ENCODE peak calls at places on chromosomes 3 and 15, in nine cellular contexts. One of them, this sample, is unnamed.

GRCh38 chr3:62940763-62941632 is 65.8 kb upstream of the CADPS start:
- DNase-seq in effector memory CD4-positive, alpha-beta T cell: no peak
- DNase-seq in breast epithelium: no peak
- DNase-seq in uterus: no peak
- DNase-seq in cardiac muscle cell: no peak
- DNase-seq in brain microvascular endothelial cell: no peak
- DNase-seq in pancreas: no peak
- DNase-seq in adrenal gland: no peak
- DNase-seq in Peyer's patch: no peak
- DNase-seq in this sample: no peak

GRCh38 chr3:168511428-168512014 is 415.8 kb upstream of the GOLIM4 start:
- DNase-seq in effector memory CD4-positive, alpha-beta T cell: no peak
- DNase-seq in breast epithelium: no peak
- DNase-seq in uterus: no peak
- DNase-seq in cardiac muscle cell: peak
- DNase-seq in brain microvascular endothelial cell: peak
- DNase-seq in pancreas: no peak
- DNase-seq in adrenal gland: no peak
- DNase-seq in Peyer's patch: no peak
- DNase-seq in this sample: no peak

GRCh38 chr3:120350431-120350941 is 1.3 kb upstream of the LRRC58 start:
- DNase-seq in effector memory CD4-positive, alpha-beta T cell: no peak
- DNase-seq in breast epithelium: no peak
- DNase-seq in uterus: peak
- DNase-seq in cardiac muscle cell: no peak
- DNase-seq in brain microvascular endothelial cell: no peak
- DNase-seq in pancreas: no peak
- DNase-seq in adrenal gland: peak
- DNase-seq in Peyer's patch: no peak
- DNase-seq in this sample: no peak

GRCh38 chr15:74924525-74924924 is 13.3 kb downstream of the COX5A start:
- DNase-seq in effector memory CD4-positive, alpha-beta T cell: no peak
- DNase-seq in breast epithelium: no peak
- DNase-seq in uterus: no peak
- DNase-seq in cardiac muscle cell: no peak
- DNase-seq in brain microvascular endothelial cell: no peak
- DNase-seq in pancreas: no peak
- DNase-seq in adrenal gland: no peak
- DNase-seq in Peyer's patch: no peak
- DNase-seq in this sample: no peak

GRCh38 chr3:196868297-196868661 is 559 bp downstream of the SENP5 start:
- DNase-seq in effector memory CD4-positive, alpha-beta T cell: no peak
- DNase-seq in breast epithelium: no peak
- DNase-seq in uterus: no peak
- DNase-seq in cardiac muscle cell: peak
- DNase-seq in brain microvascular endothelial cell: peak
- DNase-seq in pancreas: peak
- DNase-seq in adrenal gland: peak
- DNase-seq in Peyer's patch: no peak
- DNase-seq in this sample: peak

GRCh38 chr15:80188293-80188692 is 35.5 kb downstream of the FAH start:
- DNase-seq in effector memory CD4-positive, alpha-beta T cell: no peak
- DNase-seq in breast epithelium: no peak
- DNase-seq in uterus: no peak
- DNase-seq in cardiac muscle cell: no peak
- DNase-seq in brain microvascular endothelial cell: no peak
- DNase-seq in pancreas: no peak
- DNase-seq in adrenal gland: no peak
- DNase-seq in Peyer's patch: no peak
- DNase-seq in this sample: no peak

GRCh38 chr15:25248583-25249235 is 190.1 kb downstream of the UBE3A start:
- DNase-seq in effector memory CD4-positive, alpha-beta T cell: no peak
- DNase-seq in breast epithelium: peak
- DNase-seq in uterus: peak
- DNase-seq in cardiac muscle cell: no peak
- DNase-seq in brain microvascular endothelial cell: no peak
- DNase-seq in pancreas: peak
- DNase-seq in adrenal gland: no peak
- DNase-seq in Peyer's patch: peak
- DNase-seq in this sample: no peak

GRCh38 chr15:78928616-78929093 is 16.2 kb downstream of the CTSH start:
- DNase-seq in effector memory CD4-positive, alpha-beta T cell: no peak
- DNase-seq in breast epithelium: no peak
- DNase-seq in uterus: no peak
- DNase-seq in cardiac muscle cell: no peak
- DNase-seq in brain microvascular endothelial cell: no peak
- DNase-seq in pancreas: no peak
- DNase-seq in adrenal gland: no peak
- DNase-seq in Peyer's patch: no peak
- DNase-seq in this sample: no peak

GRCh38 chr3:77939726-77940125 is 899.8 kb downstream of the ROBO2 start:
- DNase-seq in effector memory CD4-positive, alpha-beta T cell: no peak
- DNase-seq in breast epithelium: no peak
- DNase-seq in uterus: no peak
- DNase-seq in cardiac muscle cell: no peak
- DNase-seq in brain microvascular endothelial cell: peak
- DNase-seq in pancreas: no peak
- DNase-seq in adrenal gland: no peak
- DNase-seq in Peyer's patch: no peak
- DNase-seq in this sample: no peak

GRCh38 chr3:32288819-32289218 is 50.3 kb downstream of the CMTM8 start:
- DNase-seq in effector memory CD4-positive, alpha-beta T cell: no peak
- DNase-seq in breast epithelium: no peak
- DNase-seq in uterus: no peak
- DNase-seq in cardiac muscle cell: no peak
- DNase-seq in brain microvascular endothelial cell: no peak
- DNase-seq in pancreas: no peak
- DNase-seq in adrenal gland: no peak
- DNase-seq in Peyer's patch: no peak
- DNase-seq in this sample: peak

GRCh38 chr3:194587438-194587931 is 45.7 kb downstream of the TMEM44 start:
- DNase-seq in effector memory CD4-positive, alpha-beta T cell: no peak
- DNase-seq in breast epithelium: no peak
- DNase-seq in uterus: no peak
- DNase-seq in cardiac muscle cell: no peak
- DNase-seq in brain microvascular endothelial cell: peak
- DNase-seq in pancreas: no peak
- DNase-seq in adrenal gland: peak
- DNase-seq in Peyer's patch: no peak
- DNase-seq in this sample: no peak

GRCh38 chr3:14110699-14111098 is 14.0 kb downstream of the CHCHD4 start:
- DNase-seq in effector memory CD4-positive, alpha-beta T cell: no peak
- DNase-seq in breast epithelium: no peak
- DNase-seq in uterus: no peak
- DNase-seq in cardiac muscle cell: no peak
- DNase-seq in brain microvascular endothelial cell: no peak
- DNase-seq in pancreas: no peak
- DNase-seq in adrenal gland: no peak
- DNase-seq in Peyer's patch: no peak
- DNase-seq in this sample: no peak

GRCh38 chr3:126781889-126782491 is 78.0 kb downstream of the CHCHD6 start:
- DNase-seq in effector memory CD4-positive, alpha-beta T cell: no peak
- DNase-seq in breast epithelium: no peak
- DNase-seq in uterus: no peak
- DNase-seq in cardiac muscle cell: peak
- DNase-seq in brain microvascular endothelial cell: peak
- DNase-seq in pancreas: no peak
- DNase-seq in adrenal gland: no peak
- DNase-seq in Peyer's patch: no peak
- DNase-seq in this sample: no peak

GRCh38 chr3:48002787-48003186 is 13.4 kb downstream of the MAP4 start:
- DNase-seq in effector memory CD4-positive, alpha-beta T cell: no peak
- DNase-seq in breast epithelium: no peak
- DNase-seq in uterus: no peak
- DNase-seq in cardiac muscle cell: no peak
- DNase-seq in brain microvascular endothelial cell: no peak
- DNase-seq in pancreas: no peak
- DNase-seq in adrenal gland: no peak
- DNase-seq in Peyer's patch: no peak
- DNase-seq in this sample: no peak

GRCh38 chr3:129596194-129597086 is 10.0 kb downstream of the PLXND1 start:
- DNase-seq in effector memory CD4-positive, alpha-beta T cell: no peak
- DNase-seq in breast epithelium: peak
- DNase-seq in uterus: peak
- DNase-seq in cardiac muscle cell: peak
- DNase-seq in brain microvascular endothelial cell: peak
- DNase-seq in pancreas: no peak
- DNase-seq in adrenal gland: peak
- DNase-seq in Peyer's patch: no peak
- DNase-seq in this sample: no peak

GRCh38 chr3:101518421-101518871 is 5.4 kb upstream of the SENP7 start:
- DNase-seq in effector memory CD4-positive, alpha-beta T cell: peak
- DNase-seq in breast epithelium: no peak
- DNase-seq in uterus: no peak
- DNase-seq in cardiac muscle cell: no peak
- DNase-seq in brain microvascular endothelial cell: no peak
- DNase-seq in pancreas: no peak
- DNase-seq in adrenal gland: no peak
- DNase-seq in Peyer's patch: no peak
- DNase-seq in this sample: peak

GRCh38 chr15:63436872-63437375 is 55.3 kb upstream of the CA12 start:
- DNase-seq in effector memory CD4-positive, alpha-beta T cell: peak
- DNase-seq in breast epithelium: peak
- DNase-seq in uterus: peak
- DNase-seq in cardiac muscle cell: peak
- DNase-seq in brain microvascular endothelial cell: peak
- DNase-seq in pancreas: peak
- DNase-seq in adrenal gland: peak
- DNase-seq in Peyer's patch: peak
- DNase-seq in this sample: peak

DNA sequence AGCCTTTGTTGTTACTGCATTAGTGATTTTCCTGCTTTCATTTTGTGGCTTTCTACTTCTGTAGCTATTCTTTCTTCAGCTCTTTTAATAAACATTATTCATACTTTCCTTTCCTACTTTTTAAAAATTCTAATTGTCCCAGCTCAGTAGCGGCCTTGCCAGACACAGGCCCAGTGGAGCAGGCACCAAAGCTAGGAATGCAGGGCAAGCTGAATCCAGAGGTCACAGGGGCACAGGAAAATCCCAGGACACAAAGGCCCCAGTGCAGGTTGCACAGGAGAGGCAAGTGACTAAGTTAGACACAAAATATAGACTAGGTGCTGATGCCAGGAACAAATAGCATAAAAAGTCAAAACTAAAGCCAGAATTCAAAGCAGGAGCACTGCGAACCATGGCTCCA is 49.0 kb upstream of the CCDC80 start:
- DNase-seq in effector memory CD4-positive, alpha-beta T cell: no peak
- DNase-seq in breast epithelium: no peak
- DNase-seq in uterus: no peak
- DNase-seq in cardiac muscle cell: no peak
- DNase-seq in brain microvascular endothelial cell: no peak
- DNase-seq in pancreas: no peak
- DNase-seq in adrenal gland: no peak
- DNase-seq in Peyer's patch: no peak
- DNase-seq in this sample: no peak
- H3K27ac ChIP-seq in effector memory CD4-positive, alpha-beta T cell: no peak
- H3K27ac ChIP-seq in breast epithelium: no peak
- H3K27ac ChIP-seq in uterus: no peak
- H3K27ac ChIP-seq in cardiac muscle cell: no peak
- H3K27ac ChIP-seq in brain microvascular endothelial cell: no peak
- H3K27ac ChIP-seq in pancreas: no peak
- H3K27ac ChIP-seq in adrenal gland: no peak
- H3K27ac ChIP-seq in Peyer's patch: no peak
- H3K27ac ChIP-seq in this sample: no peak

DNA sequence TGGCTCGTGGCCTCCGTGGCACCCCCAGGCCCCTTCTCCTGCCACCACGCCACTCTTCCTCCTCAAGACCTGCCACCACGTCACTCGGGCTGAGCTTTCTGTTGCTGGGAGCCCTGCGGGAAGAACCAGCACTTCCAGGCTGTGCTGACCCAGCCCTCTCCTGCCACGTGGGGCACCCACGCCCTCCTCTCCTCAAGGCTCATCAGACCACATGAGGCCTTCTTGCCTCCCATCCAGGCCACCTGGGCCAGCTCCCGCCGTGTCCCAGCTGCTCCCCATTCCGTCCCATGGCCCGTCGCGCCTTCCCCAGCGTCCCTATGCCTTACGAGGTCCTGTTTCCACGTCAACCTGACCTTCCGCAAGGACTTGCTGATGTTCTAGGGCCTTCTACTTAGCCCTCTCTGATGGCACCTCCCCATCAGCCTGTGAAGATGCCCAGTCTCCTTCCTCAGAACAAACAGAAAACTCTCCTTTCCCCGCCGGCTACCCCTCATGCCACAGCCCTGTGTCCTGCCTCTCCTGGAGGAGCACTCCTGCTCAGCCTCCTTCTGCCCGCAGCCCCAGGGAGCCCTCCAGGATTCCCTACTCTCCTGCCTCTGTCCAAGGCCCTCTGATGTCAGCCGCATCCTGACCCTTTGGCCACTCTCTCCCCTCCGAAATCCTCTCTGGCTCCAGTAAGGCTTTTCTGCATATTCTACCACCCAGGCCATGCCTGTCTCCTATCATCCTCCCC is 71.1 kb upstream of the BLM start:
- DNase-seq in effector memory CD4-positive, alpha-beta T cell: no peak
- DNase-seq in breast epithelium: no peak
- DNase-seq in uterus: no peak
- DNase-seq in cardiac muscle cell: no peak
- DNase-seq in brain microvascular endothelial cell: no peak
- DNase-seq in pancreas: no peak
- DNase-seq in adrenal gland: no peak
- DNase-seq in Peyer's patch: no peak
- DNase-seq in this sample: no peak
- H3K27ac ChIP-seq in effector memory CD4-positive, alpha-beta T cell: no peak
- H3K27ac ChIP-seq in breast epithelium: peak
- H3K27ac ChIP-seq in uterus: no peak
- H3K27ac ChIP-seq in cardiac muscle cell: no peak
- H3K27ac ChIP-seq in brain microvascular endothelial cell: no peak
- H3K27ac ChIP-seq in pancreas: no peak
- H3K27ac ChIP-seq in adrenal gland: no peak
- H3K27ac ChIP-seq in Peyer's patch: peak
- H3K27ac ChIP-seq in this sample: no peak

GRCh38 chr15:76973362-76973743 is 21.6 kb upstream of the PSTPIP1 start:
- DNase-seq in effector memory CD4-positive, alpha-beta T cell: peak
- DNase-seq in breast epithelium: no peak
- DNase-seq in uterus: no peak
- DNase-seq in cardiac muscle cell: peak
- DNase-seq in brain microvascular endothelial cell: no peak
- DNase-seq in pancreas: no peak
- DNase-seq in adrenal gland: no peak
- DNase-seq in Peyer's patch: no peak
- DNase-seq in this sample: peak
- H3K27ac ChIP-seq in effector memory CD4-positive, alpha-beta T cell: no peak
- H3K27ac ChIP-seq in breast epithelium: no peak
- H3K27ac ChIP-seq in uterus: peak
- H3K27ac ChIP-seq in cardiac muscle cell: no peak
- H3K27ac ChIP-seq in brain microvascular endothelial cell: no peak
- H3K27ac ChIP-seq in pancreas: no peak
- H3K27ac ChIP-seq in adrenal gland: no peak
- H3K27ac ChIP-seq in Peyer's patch: no peak
- H3K27ac ChIP-seq in this sample: no peak

GRCh38 chr3:124273651-124274050 is 281.7 kb upstream of the ROPN1 start:
- DNase-seq in effector memory CD4-positive, alpha-beta T cell: no peak
- DNase-seq in breast epithelium: no peak
- DNase-seq in uterus: no peak
- DNase-seq in cardiac muscle cell: no peak
- DNase-seq in brain microvascular endothelial cell: no peak
- DNase-seq in pancreas: no peak
- DNase-seq in adrenal gland: no peak
- DNase-seq in Peyer's patch: no peak
- DNase-seq in this sample: no peak
- H3K27ac ChIP-seq in effector memory CD4-positive, alpha-beta T cell: no peak
- H3K27ac ChIP-seq in breast epithelium: peak
- H3K27ac ChIP-seq in uterus: peak
- H3K27ac ChIP-seq in cardiac muscle cell: no peak
- H3K27ac ChIP-seq in brain microvascular endothelial cell: no peak
- H3K27ac ChIP-seq in pancreas: no peak
- H3K27ac ChIP-seq in adrenal gland: no peak
- H3K27ac ChIP-seq in Peyer's patch: no peak
- H3K27ac ChIP-seq in this sample: no peak

GRCh38 chr3:139122612-139123011 is 77.9 kb upstream of the PRR23C start:
- DNase-seq in effector memory CD4-positive, alpha-beta T cell: no peak
- DNase-seq in breast epithelium: no peak
- DNase-seq in uterus: no peak
- DNase-seq in cardiac muscle cell: no peak
- DNase-seq in brain microvascular endothelial cell: no peak
- DNase-seq in pancreas: no peak
- DNase-seq in adrenal gland: no peak
- DNase-seq in Peyer's patch: no peak
- DNase-seq in this sample: no peak
- H3K27ac ChIP-seq in effector memory CD4-positive, alpha-beta T cell: no peak
- H3K27ac ChIP-seq in breast epithelium: no peak
- H3K27ac ChIP-seq in uterus: no peak
- H3K27ac ChIP-seq in cardiac muscle cell: no peak
- H3K27ac ChIP-seq in brain microvascular endothelial cell: no peak
- H3K27ac ChIP-seq in pancreas: no peak
- H3K27ac ChIP-seq in adrenal gland: no peak
- H3K27ac ChIP-seq in Peyer's patch: no peak
- H3K27ac ChIP-seq in this sample: no peak

This sample was measured in CD4-positive, CD25-positive, alpha-beta regulatory T cell.